ENCODE peak calls at places on chromosomes 12 and 14, in six cellular contexts. M is fibroblast of pulmonary artery, L is pons, F is esophagus squamous epithelium, A is NCI-H146, X is HCT116. S is an unnamed sample.

GRCh38 chr14:35159742-35160409 is 37.5 kb downstream of the PRORP start:
- DNase-seq in M (peak; percentile 89), L (no peak), F (no peak), A (no peak), X (peak; percentile 88), S (no peak)

GRCh38 chr12:121579190-121579791 is 1.5 kb downstream of the KDM2B start:
- DNase-seq in M (peak; percentile 11), L (no peak), F (no peak), A (peak; percentile 43), X (no peak), S (peak; percentile 81)

GRCh38 chr12:11965258-11965910 is 105.4 kb upstream of the BCL2L14 start:
- DNase-seq in M (no peak), L (no peak), F (no peak), A (no peak), X (no peak), S (no peak)

GRCh38 chr12:8681129-8681902 is 16.5 kb upstream of the RIMKLB start:
- DNase-seq in M (peak; percentile 96), L (no peak), F (no peak), A (no peak), X (no peak), S (peak; percentile 9)

GRCh38 chr12:6745751-6746525 is 7.0 kb downstream of the MLF2 start:
- DNase-seq in M (no peak), L (peak; percentile 56), F (no peak), A (no peak), X (no peak), S (no peak)

GRCh38 chr12:117662620-117663395 is 301.4 kb upstream of the NOS1 start:
- DNase-seq in M (no peak), L (no peak), F (no peak), A (no peak), X (peak; percentile 29), S (no peak)

GRCh38 chr12:6074394-6074793 is 50.1 kb downstream of the VWF start:
- DNase-seq in M (no peak), L (no peak), F (no peak), A (no peak), X (no peak), S (no peak)

GRCh38 chr12:101784376-101784775 is 45.1 kb upstream of the SYCP3 start:
- DNase-seq in M (no peak), L (no peak), F (no peak), A (no peak), X (no peak), S (no peak)

GRCh38 chr14:105944632-105945610 is 418.5 kb downstream of the TMEM121 start:
- DNase-seq in M (no peak), L (no peak), F (no peak), A (peak; percentile 57), X (peak; percentile 34), S (peak; percentile 74)

GRCh38 chr14:106843951-106844483 is 1317.6 kb downstream of the TMEM121 start:
- DNase-seq in M (no peak), L (peak; percentile 3), F (no peak), A (no peak), X (no peak), S (peak; percentile 74)

GRCh38 chr12:78241472-78241871 is 410.8 kb downstream of the NAV3 start:
- DNase-seq in M (no peak), L (no peak), F (no peak), A (peak; percentile 4), X (no peak), S (no peak)

GRCh38 chr12:110120878-110121277 is 3.3 kb upstream of the IFT81 start:
- DNase-seq in M (no peak), L (no peak), F (no peak), A (no peak), X (no peak), S (no peak)

GRCh38 chr12:120955232-120955631 is 23.1 kb upstream of the HNF1A start:
- DNase-seq in M (no peak), L (no peak), F (no peak), A (no peak), X (peak; percentile 80), S (no peak)

GRCh38 chr14:93997933-93998870 is 1.1 kb downstream of the CCDC197 start:
- DNase-seq in M (no peak), L (no peak), F (no peak), A (no peak), X (no peak), S (no peak)

GRCh38 chr12:7994731-7995205 is 37.7 kb upstream of the FOXJ2 start:
- DNase-seq in M (peak; percentile 79), L (no peak), F (no peak), A (no peak), X (no peak), S (no peak)

GRCh38 chr12:117192057-117192456 is 1.8 kb upstream of the FBXO21 start:
- DNase-seq in M (no peak), L (no peak), F (no peak), A (no peak), X (no peak), S (no peak)

GRCh38 chr12:2958432-2959193 is 584 bp upstream of the TEAD4 start:
- DNase-seq in M (peak; percentile 65), L (no peak), F (no peak), A (peak; percentile 89), X (peak; percentile 33), S (peak; percentile 84)

GRCh38 chr12:20250761-20251160 is 117.6 kb upstream of the PDE3A start:
- DNase-seq in M (no peak), L (no peak), F (no peak), A (no peak), X (no peak), S (no peak)

GRCh38 chr12:28710882-28711281 is 438.2 kb upstream of the FAR2 start:
- DNase-seq in M (peak; percentile 53), L (no peak), F (no peak), A (no peak), X (no peak), S (no peak)

S was measured in mucosa of descending colon.